ENCODE peak calls at places on chromosomes 7 and 10, in four cellular contexts. T is CD8-positive, alpha-beta memory T cell; Y is esophagus squamous epithelium; J is mammary epithelial cell. M is an unnamed sample. For H3K36me3, the result is how much of the 10 kb centered on the place peaks cover.

GRCh38 chr10:24849537-24850299 is 102.7 kb downstream of the PRTFDC1 start:
- DNase-seq in T (no peak), Y (no peak), J (peak), M (no peak)

GRCh38 chr10:48538611-48539010 is 66.3 kb downstream of the ARHGAP22 start:
- DNase-seq in T (no peak), Y (no peak), J (no peak), M (no peak)

GRCh38 chr10:130652544-130652943 is 516.4 kb downstream of the GLRX3 start:
- DNase-seq in T (no peak), Y (no peak), J (no peak), M (no peak)

GRCh38 chr7:151361193-151361959 is 19.8 kb downstream of the NUB1 start:
- DNase-seq in T (no peak), Y (no peak), J (no peak), M (no peak)

GRCh38 chr10:72276013-72276387 is 2.3 kb downstream of the DDIT4 start:
- DNase-seq in T (no peak), Y (no peak), J (peak), M (no peak)

GRCh38 chr7:100093054-100093453 is 4.3 kb downstream of the COPS6 start:
- DNase-seq in T (no peak), Y (no peak), J (no peak), M (no peak)

GRCh38 chr7:85287126-85287825 is 100.4 kb upstream of the SEMA3D start:
- DNase-seq in T (no peak), Y (no peak), J (no peak), M (no peak)

GRCh38 chr7:57821438-57822382 is 371.7 kb downstream of the ZNF716 start:
- DNase-seq in T (no peak), Y (no peak), J (no peak), M (no peak)

GRCh38 chr7:73851410-73852338 is 9.3 kb upstream of the TMEM270 start:
- DNase-seq in T (no peak), Y (no peak), J (peak), M (no peak)

GRCh38 chr10:33052476-33052875 is 94.4 kb upstream of the ITGB1 start:
- DNase-seq in T (no peak), Y (no peak), J (no peak), M (no peak)

GRCh38 chr7:149071641-149072437 is 18.7 kb downstream of the ZNF786 start:
- DNase-seq in T (peak), Y (no peak), J (no peak), M (no peak)

GRCh38 chr7:48084727-48085432 is 4.2 kb upstream of the UPP1 start:
- DNase-seq in T (peak), Y (peak), J (peak), M (peak)

GRCh38 chr10:114266521-114266920 is 27.5 kb downstream of the VWA2 start:
- DNase-seq in T (no peak), Y (no peak), J (peak), M (no peak)

GRCh38 chr7:55127622-55128081 is 108.8 kb downstream of the EGFR start:
- DNase-seq in T (no peak), Y (no peak), J (no peak), M (no peak)

GRCh38 chr7:141463986-141464385 is 87.2 kb upstream of the AGK start:
- DNase-seq in T (no peak), Y (no peak), J (no peak), M (no peak)

GRCh38 chr10:133242611-133243356 is 5.1 kb downstream of the VENTX start:
- DNase-seq in T (no peak), Y (no peak), J (no peak), M (no peak)

GRCh38 chr7:19294629-19295028 is 149.4 kb upstream of the FERD3L start:
- DNase-seq in T (no peak), Y (no peak), J (no peak), M (no peak)

GRCh38 chr10:112362833-112363232 is 11.1 kb upstream of the ACSL5 start:
- DNase-seq in T (no peak), Y (no peak), J (no peak), M (peak)

DNA sequence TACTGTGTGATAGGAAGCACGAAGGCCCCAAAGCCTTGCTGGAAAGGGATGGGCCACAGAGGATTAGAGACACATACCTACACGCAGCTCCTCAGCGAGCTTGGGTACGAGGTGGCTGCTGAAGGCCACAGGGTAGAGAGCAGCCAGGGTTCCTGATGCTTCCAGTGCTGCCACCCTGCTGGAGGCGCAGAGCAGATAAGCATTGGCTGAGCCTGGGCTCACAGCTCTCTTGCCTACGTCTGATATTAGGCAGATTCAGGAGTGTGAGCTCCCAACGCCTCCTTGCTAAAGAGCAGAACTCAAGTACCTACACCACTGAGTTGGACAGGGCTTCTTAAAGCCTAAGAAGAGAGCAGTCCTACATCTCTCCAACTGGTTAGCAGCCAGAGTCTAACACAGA is 20.0 kb downstream of the ZDHHC16 start:
- DNase-seq in T (no peak), Y (no peak), J (no peak), M (no peak)
- H3K36me3 ChIP-seq in T (half or more), Y (half or more), J (under half), M (half or more)

DNA sequence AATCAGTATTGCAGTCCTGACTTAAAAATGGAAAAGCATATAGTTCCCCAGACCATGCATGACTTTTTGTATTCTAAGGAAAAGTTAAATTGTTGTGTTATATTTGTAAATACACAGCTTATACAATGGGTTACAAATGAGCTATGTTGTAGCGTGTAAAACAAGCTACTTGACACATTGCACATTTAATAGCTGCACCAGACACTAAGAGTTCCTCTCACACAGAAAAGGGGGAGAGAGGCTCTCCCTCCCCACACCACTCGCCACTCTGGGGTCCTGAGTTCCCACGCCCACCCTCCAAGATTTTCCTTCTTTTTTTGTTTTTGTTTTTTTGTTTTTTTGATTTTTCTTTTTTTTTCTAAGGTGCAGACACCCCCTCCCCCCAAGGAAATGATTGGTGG is 6.3 kb downstream of the KLF6 start:
- DNase-seq in T (no peak), Y (no peak), J (no peak), M (no peak)
- H3K36me3 ChIP-seq in T (half or more), Y (under half), J (under half), M (under half)

GRCh38 chr7:30729642-30730041 is 22.3 kb upstream of the INMT start:
- DNase-seq in T (no peak), Y (no peak), J (no peak), M (no peak)
- H3K36me3 ChIP-seq in T (under half), Y (under half), J (under half), M (under half)

DNA sequence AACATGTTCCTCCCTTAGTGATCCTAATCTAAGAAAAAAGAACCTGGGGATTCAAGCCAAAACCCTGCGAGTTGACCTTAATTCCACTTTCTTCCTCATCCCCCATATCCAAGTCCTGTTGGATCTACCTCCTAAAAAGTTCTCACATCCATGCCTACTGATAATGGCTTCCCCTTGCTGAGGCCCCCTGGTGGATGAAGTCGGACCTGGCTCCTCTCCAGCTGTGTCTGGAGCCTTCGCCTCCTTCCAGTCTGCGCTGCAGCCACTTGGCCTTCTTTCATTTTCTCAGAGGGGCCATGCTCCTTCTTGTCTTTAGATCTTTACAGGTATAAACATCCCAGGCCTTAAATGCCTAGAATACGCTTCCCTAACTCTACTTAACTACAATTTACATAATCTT is 8.1 kb downstream of the PDE1C start:
- DNase-seq in T (no peak), Y (no peak), J (peak), M (no peak)
- H3K36me3 ChIP-seq in T (under half), Y (under half), J (under half), M (under half)

GRCh38 chr7:137990251-137990901 is 11.5 kb downstream of the CREB3L2 start:
- DNase-seq in T (no peak), Y (no peak), J (peak), M (no peak)

GRCh38 chr7:137992738-137993394 is 9.0 kb downstream of the CREB3L2 start:
- DNase-seq in T (no peak), Y (no peak), J (peak), M (no peak)

GRCh38 chr7:137994091-137994688 is 7.7 kb downstream of the CREB3L2 start:
- DNase-seq in T (no peak), Y (no peak), J (no peak), M (no peak)

GRCh38 chr7:137992042-137992737 is 9.7 kb downstream of the CREB3L2 start:
- DNase-seq in T (no peak), Y (no peak), J (no peak), M (no peak)

GRCh38 chr7:137993395-137993743 is 8.5 kb downstream of the CREB3L2 start:
- DNase-seq in T (no peak), Y (no peak), J (no peak), M (no peak)
- H3K36me3 ChIP-seq in T (under half), Y (under half), J (under half), M (under half)

DNA sequence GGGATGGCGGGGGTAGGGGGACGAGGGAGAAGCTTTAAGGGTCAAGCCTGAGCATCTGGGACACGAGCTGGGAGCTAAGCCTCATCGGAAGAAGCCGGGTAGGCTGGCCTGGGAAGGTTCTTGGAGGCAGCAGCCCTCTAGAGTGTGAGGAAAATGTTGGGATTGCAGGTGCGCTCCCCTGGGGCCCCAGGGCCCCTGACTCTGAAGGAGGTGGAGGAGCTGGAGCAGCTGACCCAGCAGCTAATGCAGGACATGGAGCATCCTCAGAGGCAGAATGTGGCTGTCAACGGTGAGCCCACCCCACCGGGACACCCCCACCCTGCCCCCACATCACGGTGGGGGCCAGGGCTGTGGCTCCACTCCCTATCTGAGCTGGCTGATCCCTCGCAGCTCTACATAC is 6.9 kb downstream of the ZYX start:
- DNase-seq in T (no peak), Y (no peak), J (no peak), M (no peak)
- H3K36me3 ChIP-seq in T (under half), Y (under half), J (under half), M (under half)

DNA sequence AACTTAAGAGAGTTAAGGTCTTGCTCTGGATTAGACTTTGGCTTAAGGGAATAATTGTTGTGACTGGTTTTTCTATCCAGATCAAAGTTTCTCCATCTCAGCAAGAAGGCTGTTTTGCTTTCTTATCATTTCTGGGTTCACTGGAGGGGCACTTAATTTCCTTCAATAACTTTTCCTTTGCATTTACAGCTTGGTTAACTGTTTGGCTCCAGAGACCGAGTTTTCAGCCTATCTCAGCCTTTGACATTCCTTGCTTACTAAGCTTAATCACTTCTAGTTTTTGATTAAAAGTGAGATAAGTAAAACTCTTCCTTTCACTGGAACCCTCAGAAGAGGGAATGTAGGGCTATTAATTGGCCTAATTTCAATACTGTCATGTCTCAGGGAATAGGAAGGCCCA is 76.4 kb downstream of the LARP4B start:
- DNase-seq in T (no peak), Y (no peak), J (no peak), M (no peak)
- H3K36me3 ChIP-seq in T (under half), Y (under half), J (under half), M (under half)

GRCh38 chr10:73730153-73730906 is 13.8 kb upstream of the SEC24C start:
- DNase-seq in T (peak), Y (peak), J (peak), M (peak)
- H3K36me3 ChIP-seq in T (under half), Y (under half), J (under half), M (under half)

M was measured in thoracic aorta.